ENCODE peak calls at places on chromosomes 12 and 14, in four cellular contexts. Q is gastrocnemius medialis; D is CD4-positive, alpha-beta T cell; P is endothelial cell of umbilical vein. O is an unnamed sample.

GRCh38 chr12:12387521-12387920 is 30.6 kb downstream of the BORCS5 start:
- DNase-seq in P (peak; percentile 64), Q (no peak), D (no peak), O (no peak)

GRCh38 chr14:49545071-49545470 is 41.1 kb downstream of the RPS29 start:
- DNase-seq in Q (no peak), D (no peak), P (no peak), O (no peak)

GRCh38 chr12:131357152-131357747 is 353.6 kb upstream of the SFSWAP start:
- DNase-seq in P (no peak), D (no peak), Q (no peak), O (no peak)

GRCh38 chr14:87830443-87831096 is 162.4 kb downstream of the GALC start:
- DNase-seq in P (no peak), Q (no peak), D (no peak), O (no peak)

GRCh38 chr14:101233016-101233355 is 328.3 kb upstream of the DIO3 start:
- DNase-seq in P (no peak), D (no peak), Q (no peak), O (no peak)

GRCh38 chr12:128755565-128755964 is 68.2 kb downstream of the SLC15A4 start:
- DNase-seq in P (no peak), D (no peak), Q (no peak), O (no peak)

GRCh38 chr12:13725049-13725448 is 256.4 kb downstream of the GRIN2B start:
- DNase-seq in P (no peak), D (no peak), Q (no peak), O (no peak)

GRCh38 chr14:104150201-104151027 is 12.0 kb downstream of the KIF26A start:
- DNase-seq in D (no peak), P (no peak), Q (no peak), O (no peak)

GRCh38 chr12:48119078-48119833 is at the start of gene PFKM:
- DNase-seq in D (peak; percentile 37), P (peak; percentile 91), Q (peak; percentile 95), O (peak; percentile 78)

GRCh38 chr14:85273099-85273677 is 256.8 kb upstream of the FLRT2 start:
- DNase-seq in D (no peak), Q (no peak), P (peak; percentile 83), O (no peak)

GRCh38 chr14:32478027-32478426 is 148.9 kb downstream of the AKAP6 start:
- DNase-seq in D (no peak), Q (no peak), P (no peak), O (no peak)

GRCh38 chr12:106044773-106045172 is 94.0 kb downstream of the NUAK1 start:
- DNase-seq in D (no peak), P (no peak), Q (no peak), O (no peak)

GRCh38 chr12:46608431-46609280 is 217.1 kb downstream of the SLC38A4 start:
- DNase-seq in D (no peak), P (peak; percentile 13), Q (no peak), O (no peak)

GRCh38 chr14:67187210-67187609 is 2.0 kb upstream of the GARIN2 start:
- DNase-seq in D (no peak), P (peak; percentile 31), Q (no peak), O (no peak)

GRCh38 chr12:130754234-130755001 is 38.3 kb upstream of the RIMBP2 start:
- DNase-seq in Q (no peak), P (no peak), D (no peak), O (no peak)

GRCh38 chr12:19759229-19759628 is 319.9 kb downstream of the AEBP2 start:
- DNase-seq in D (no peak), P (peak; percentile 47), Q (no peak), O (no peak)

GRCh38 chr12:26768611-26769603 is 64.1 kb downstream of the ITPR2 start:
- DNase-seq in Q (no peak), P (no peak), D (no peak), O (no peak)

GRCh38 chr12:11652351-11653040 is 3.0 kb downstream of the ETV6 start:
- DNase-seq in P (peak; percentile 67), Q (no peak), D (no peak), O (no peak)

GRCh38 chr14:89000007-89000942 is 175.8 kb downstream of the TTC8 start:
- DNase-seq in D (no peak), P (peak; percentile 57), Q (no peak), O (no peak)

GRCh38 chr12:57734586-57734985 is 4.0 kb downstream of the AGAP2 start:
- DNase-seq in D (no peak), Q (no peak), P (no peak), O (no peak)

GRCh38 chr12:103247531-103247930 is 248.2 kb downstream of the C12orf42 start:
- DNase-seq in P (no peak), D (no peak), Q (no peak), O (no peak)

GRCh38 chr12:120855823-120856589 is 48.2 kb downstream of the SPPL3 start:
- DNase-seq in D (no peak), Q (no peak), P (no peak), O (no peak)

GRCh38 chr14:91521058-91521721 is 11.1 kb upstream of the PPP4R3A start:
- DNase-seq in Q (no peak), D (no peak), P (no peak), O (no peak)

GRCh38 chr12:3157581-3158328 is 80.6 kb downstream of the TSPAN9 start:
- DNase-seq in Q (no peak), P (no peak), D (no peak), O (no peak)

GRCh38 chr14:95490727-95491451 is 25.6 kb downstream of the SYNE3 start:
- DNase-seq in Q (peak; percentile 30), P (no peak), D (no peak), O (no peak)

GRCh38 chr12:113232232-113232615 is 11.0 kb downstream of the TPCN1 start:
- DNase-seq in P (no peak), Q (no peak), D (no peak), O (no peak)

GRCh38 chr12:44331269-44331668 is 495.4 kb downstream of the TMEM117 start:
- DNase-seq in D (no peak), Q (no peak), P (no peak), O (no peak)

GRCh38 chr14:64689292-64689691 is 14.9 kb upstream of the PLEKHG3 start:
- DNase-seq in D (no peak), Q (no peak), P (no peak), O (no peak)

GRCh38 chr12:72081787-72082186 is 143.1 kb downstream of the TPH2 start:
- DNase-seq in Q (no peak), P (no peak), D (no peak), O (no peak)

GRCh38 chr14:102390064-102390463 is 27.3 kb downstream of the TECPR2 start:
- DNase-seq in Q (no peak), D (no peak), P (peak; percentile 83), O (no peak)

GRCh38 chr14:102392506-102392905 is 29.8 kb downstream of the TECPR2 start:
- DNase-seq in D (no peak), P (no peak), Q (no peak), O (no peak)

GRCh38 chr14:102389261-102389660 is 26.5 kb downstream of the TECPR2 start:
- DNase-seq in D (no peak), Q (no peak), P (no peak), O (no peak)

GRCh38 chr14:102394717-102395378 is 32.1 kb downstream of the TECPR2 start:
- DNase-seq in D (no peak), Q (no peak), P (no peak), O (no peak)

GRCh38 chr14:102390486-102390885 is 27.7 kb downstream of the TECPR2 start:
- DNase-seq in P (no peak), Q (no peak), D (no peak), O (no peak)
- H3K27ac ChIP-seq in P (peak overlapping the region; percentile 47), Q (no peak overlapping the region), D (no peak overlapping the region), O (peak overlapping the region; percentile 81)

DNA sequence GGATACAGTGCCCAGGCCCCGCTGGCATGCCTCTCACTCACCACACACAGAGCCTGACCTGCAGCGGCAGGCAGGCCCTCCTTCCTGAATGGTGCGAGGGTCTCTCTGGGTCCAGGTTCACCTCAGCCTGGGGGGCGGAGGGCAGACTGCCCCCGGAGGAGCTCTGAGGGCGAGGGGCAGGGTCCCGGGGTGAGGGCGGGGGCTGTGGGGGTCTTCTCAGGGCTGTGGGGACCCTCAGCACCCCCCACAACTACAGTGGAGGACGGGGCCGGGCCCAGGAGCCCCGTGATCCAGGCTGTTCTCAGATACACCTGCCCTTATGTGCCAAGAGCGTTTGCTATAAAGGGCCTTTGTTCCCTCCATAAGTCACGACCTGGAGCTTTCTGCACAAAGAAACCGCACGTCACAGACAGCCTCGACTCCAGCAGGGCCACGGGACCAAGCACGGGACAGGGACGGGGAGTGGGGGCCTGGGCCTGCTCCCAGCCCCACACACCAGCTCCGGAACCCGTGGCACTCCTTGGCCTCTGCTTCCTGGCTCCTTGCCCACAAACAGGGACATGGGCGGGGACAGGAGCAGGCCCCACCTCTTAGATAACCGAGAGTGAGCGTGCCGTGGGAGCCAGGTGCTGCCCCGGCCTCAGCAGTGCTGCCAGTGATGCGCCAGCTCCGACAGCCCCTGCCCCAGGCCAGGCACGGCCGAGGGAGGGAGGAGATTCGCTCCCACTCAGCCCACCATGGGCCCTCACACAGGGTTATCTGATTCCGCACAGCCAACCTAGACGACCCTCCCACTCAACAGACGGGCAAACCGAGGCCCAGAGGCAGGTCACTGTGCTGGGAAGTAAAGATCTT is 101.9 kb downstream of the RFLNA start:
- DNase-seq in P (peak; percentile 13), D (no peak), Q (no peak), O (no peak)
- H3K27ac ChIP-seq in P (no peak overlapping the region), D (no peak overlapping the region), Q (peak overlapping the region; percentile 97), O (peak overlapping the region; percentile 64)

GRCh38 chr14:68709007-68709406 is 83.9 kb downstream of the ZFP36L1 start:
- DNase-seq in Q (no peak), D (no peak), P (no peak), O (no peak)
- H3K27ac ChIP-seq in Q (no peak overlapping the region), D (no peak overlapping the region), P (no peak overlapping the region), O (no peak overlapping the region)

DNA sequence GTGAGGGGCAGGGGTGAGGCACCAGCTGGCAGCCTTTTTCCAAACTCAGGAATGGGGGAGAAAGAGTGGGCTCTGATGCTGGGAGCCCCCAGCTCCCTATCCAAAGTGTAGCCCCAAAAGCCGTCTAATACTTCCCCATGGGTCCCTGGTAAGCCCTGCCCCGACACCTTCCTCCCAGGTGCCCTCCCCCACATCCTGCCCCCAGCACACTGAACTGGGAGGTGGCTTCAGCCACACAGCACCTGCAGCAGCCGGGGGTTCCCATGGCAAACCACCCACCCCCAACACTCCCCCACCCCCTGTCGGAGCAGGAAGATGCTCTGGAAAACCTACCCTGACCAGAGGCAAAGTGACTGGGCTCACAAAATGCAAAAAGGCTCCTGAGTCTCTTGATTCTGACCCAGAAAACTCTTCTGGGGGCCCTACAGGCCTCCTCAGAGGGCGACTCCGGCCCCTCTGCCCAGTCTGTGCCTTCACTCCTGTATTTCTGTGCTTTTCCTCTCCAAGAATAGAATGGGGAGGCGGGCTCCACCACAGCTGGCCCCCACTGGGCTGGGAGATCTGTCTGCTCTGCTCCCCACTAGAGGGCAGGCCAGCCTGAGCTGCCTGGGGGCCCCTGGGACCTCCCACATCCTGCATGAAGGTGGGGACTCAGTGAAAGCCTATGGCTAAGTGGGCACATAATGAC is 81.6 kb downstream of the ITPK1 start:
- DNase-seq in P (no peak), Q (no peak), D (peak; percentile 7), O (peak; percentile 23)
- H3K27ac ChIP-seq in P (no peak overlapping the region), Q (no peak overlapping the region), D (no peak overlapping the region), O (peak overlapping the region; percentile 99)

GRCh38 chr14:68899033-68899603 is 80.0 kb downstream of the ACTN1 start:
- DNase-seq in P (no peak), D (no peak), Q (no peak), O (no peak)
- H3K27ac ChIP-seq in P (no peak overlapping the region), D (no peak overlapping the region), Q (no peak overlapping the region), O (peak overlapping the region; percentile 49)

DNA sequence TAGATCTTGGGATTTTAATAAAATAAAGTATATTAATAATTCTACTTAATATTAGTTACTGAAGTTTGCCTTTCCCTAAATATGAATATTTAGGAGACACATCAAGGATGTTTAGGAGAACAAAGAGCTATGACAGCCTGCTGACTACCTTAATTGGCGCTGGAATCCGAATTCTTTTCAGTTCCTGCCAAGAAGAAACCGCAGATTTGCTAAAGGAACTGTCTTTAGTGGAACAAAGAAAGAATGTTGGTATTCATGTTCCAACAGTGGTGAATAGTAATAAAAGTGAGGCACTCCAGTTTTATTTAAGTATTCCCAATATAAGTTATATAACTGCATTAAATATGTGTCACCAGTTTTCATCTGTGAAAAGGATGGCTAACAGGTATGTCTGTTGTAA is 54.5 kb downstream of the MIS18BP1 start:
- DNase-seq in D (no peak), P (no peak), Q (no peak), O (no peak)
- H3K27ac ChIP-seq in D (no peak overlapping the region), P (no peak overlapping the region), Q (no peak overlapping the region), O (no peak overlapping the region)